ENCODE peak calls at places on chromosomes 1 and 21, in eight cellular contexts. Q is vagina, W is sigmoid colon, I is adrenal gland, Z is Peyer's patch, M is right lobe of liver, J is IMR-90, D is HCT116. R is an unnamed sample.

GRCh38 chr1:66223681-66224080 is 310.3 kb upstream of the SGIP1 start:
- DNase-seq in Q (no peak), W (no peak), I (no peak), Z (no peak), M (no peak), J (no peak), D (no peak), R (no peak)

GRCh38 chr1:228150021-228150457 is 309 bp downstream of the GJC2 start:
- DNase-seq in Q (no peak), W (peak), I (no peak), Z (peak), M (no peak), J (no peak), D (no peak), R (no peak)

GRCh38 chr1:180247580-180247979 is 17.5 kb downstream of the LHX4 start:
- DNase-seq in Q (no peak), W (peak), I (no peak), Z (no peak), M (no peak), J (no peak), D (no peak), R (no peak)

GRCh38 chr1:79472067-79472656 is 465.6 kb upstream of the ADGRL4 start:
- DNase-seq in Q (no peak), W (no peak), I (no peak), Z (no peak), M (no peak), J (no peak), D (no peak), R (no peak)

GRCh38 chr1:220045356-220046051 is 801 bp downstream of the EPRS1 start:
- DNase-seq in Q (no peak), W (no peak), I (no peak), Z (no peak), M (no peak), J (no peak), D (no peak), R (no peak)

GRCh38 chr1:147882535-147882934 is 20.1 kb upstream of the GJA8 start:
- DNase-seq in Q (no peak), W (no peak), I (no peak), Z (no peak), M (no peak), J (no peak), D (no peak), R (no peak)

GRCh38 chr1:39405358-39405757 is 86.1 kb upstream of the BMP8A start:
- DNase-seq in Q (no peak), W (peak), I (no peak), Z (no peak), M (no peak), J (no peak), D (no peak), R (no peak)

GRCh38 chr1:154999651-155000474 is 2.7 kb upstream of the ZBTB7B start:
- DNase-seq in Q (no peak), W (no peak), I (peak), Z (peak), M (peak), J (no peak), D (no peak), R (no peak)

GRCh38 chr1:2799811-2800663 is 1.5 kb downstream of the TTC34 start:
- DNase-seq in Q (no peak), W (peak), I (no peak), Z (peak), M (peak), J (no peak), D (no peak), R (no peak)

GRCh38 chr21:35138665-35139381 is 89.7 kb upstream of the RUNX1 start:
- DNase-seq in Q (no peak), W (no peak), I (no peak), Z (no peak), M (no peak), J (peak), D (peak), R (peak)

GRCh38 chr1:172167801-172168596 is 252.5 kb upstream of the C1orf105 start:
- DNase-seq in Q (no peak), W (no peak), I (no peak), Z (no peak), M (no peak), J (peak), D (no peak), R (no peak)

GRCh38 chr1:102595106-102595505 is 513.2 kb downstream of the COL11A1 start:
- DNase-seq in Q (no peak), W (no peak), I (no peak), Z (no peak), M (no peak), J (no peak), D (no peak), R (no peak)

GRCh38 chr1:175192111-175192629 is 406 bp downstream of the KIAA0040 start:
- DNase-seq in Q (no peak), W (peak), I (peak), Z (peak), M (peak), J (no peak), D (no peak), R (peak)

GRCh38 chr1:219177940-219178339 is 4.3 kb downstream of the LYPLAL1 start:
- DNase-seq in Q (no peak), W (no peak), I (no peak), Z (no peak), M (no peak), J (no peak), D (no peak), R (no peak)

GRCh38 chr1:28926629-28927441 is 12.5 kb downstream of the EPB41 start:
- DNase-seq in Q (no peak), W (no peak), I (no peak), Z (no peak), M (no peak), J (peak), D (no peak), R (no peak)

GRCh38 chr1:51491166-51491981 is 27.7 kb downstream of the EPS15 start:
- DNase-seq in Q (no peak), W (no peak), I (no peak), Z (no peak), M (no peak), J (no peak), D (no peak), R (no peak)

GRCh38 chr1:201302168-201302896 is 19.0 kb downstream of the PKP1 start:
- DNase-seq in Q (no peak), W (no peak), I (no peak), Z (no peak), M (no peak), J (no peak), D (no peak), R (no peak)

GRCh38 chr21:14559144-14559543 is 13.0 kb upstream of the SAMSN1 start:
- DNase-seq in Q (no peak), W (no peak), I (no peak), Z (no peak), M (no peak), J (no peak), D (no peak), R (no peak)

GRCh38 chr1:245051349-245052221 is 103.2 kb upstream of the KIF26B start:
- DNase-seq in Q (no peak), W (no peak), I (no peak), Z (no peak), M (peak), J (peak), D (no peak), R (no peak)

GRCh38 chr1:103489881-103490280 is 35.6 kb upstream of the RNPC3 start:
- DNase-seq in Q (no peak), W (no peak), I (no peak), Z (no peak), M (no peak), J (peak), D (no peak), R (no peak)

GRCh38 chr1:7617826-7618225 is 153.3 kb upstream of the VAMP3 start:
- DNase-seq in Q (no peak), W (peak), I (no peak), Z (no peak), M (no peak), J (no peak), D (no peak), R (no peak)

GRCh38 chr1:16181887-16182719 is 26.2 kb upstream of the EPHA2 start:
- DNase-seq in Q (no peak), W (peak), I (peak), Z (no peak), M (peak), J (peak), D (peak), R (peak)
- TF ChIP-seq POLR2A in Q (no peak), W (no peak), I (peak), Z (no peak), M (peak), J (no peak), D (no peak), R (no peak)

GRCh38 chr1:157136133-157136532 is 2.1 kb downstream of the ETV3 start:
- DNase-seq in Q (no peak), W (no peak), I (no peak), Z (no peak), M (no peak), J (no peak), D (no peak), R (no peak)
- TF ChIP-seq CTCF in Q (no peak), W (no peak), I (no peak), Z (peak), M (peak), J (peak), D (peak), R (no peak)

GRCh38 chr1:92931691-92932090 is 29.6 kb downstream of the DIPK1A start:
- DNase-seq in Q (no peak), W (no peak), I (no peak), Z (no peak), M (no peak), J (no peak), D (no peak), R (no peak)

GRCh38 chr1:92937731-92938130 is 23.5 kb downstream of the DIPK1A start:
- DNase-seq in Q (no peak), W (no peak), I (no peak), Z (no peak), M (no peak), J (no peak), D (no peak), R (no peak)

GRCh38 chr1:92936865-92937264 is 24.4 kb downstream of the DIPK1A start:
- DNase-seq in Q (no peak), W (no peak), I (no peak), Z (no peak), M (no peak), J (no peak), D (no peak), R (no peak)

GRCh38 chr1:92933459-92933858 is 27.8 kb downstream of the DIPK1A start:
- DNase-seq in Q (no peak), W (no peak), I (no peak), Z (no peak), M (no peak), J (peak), D (no peak), R (no peak)

DNA sequence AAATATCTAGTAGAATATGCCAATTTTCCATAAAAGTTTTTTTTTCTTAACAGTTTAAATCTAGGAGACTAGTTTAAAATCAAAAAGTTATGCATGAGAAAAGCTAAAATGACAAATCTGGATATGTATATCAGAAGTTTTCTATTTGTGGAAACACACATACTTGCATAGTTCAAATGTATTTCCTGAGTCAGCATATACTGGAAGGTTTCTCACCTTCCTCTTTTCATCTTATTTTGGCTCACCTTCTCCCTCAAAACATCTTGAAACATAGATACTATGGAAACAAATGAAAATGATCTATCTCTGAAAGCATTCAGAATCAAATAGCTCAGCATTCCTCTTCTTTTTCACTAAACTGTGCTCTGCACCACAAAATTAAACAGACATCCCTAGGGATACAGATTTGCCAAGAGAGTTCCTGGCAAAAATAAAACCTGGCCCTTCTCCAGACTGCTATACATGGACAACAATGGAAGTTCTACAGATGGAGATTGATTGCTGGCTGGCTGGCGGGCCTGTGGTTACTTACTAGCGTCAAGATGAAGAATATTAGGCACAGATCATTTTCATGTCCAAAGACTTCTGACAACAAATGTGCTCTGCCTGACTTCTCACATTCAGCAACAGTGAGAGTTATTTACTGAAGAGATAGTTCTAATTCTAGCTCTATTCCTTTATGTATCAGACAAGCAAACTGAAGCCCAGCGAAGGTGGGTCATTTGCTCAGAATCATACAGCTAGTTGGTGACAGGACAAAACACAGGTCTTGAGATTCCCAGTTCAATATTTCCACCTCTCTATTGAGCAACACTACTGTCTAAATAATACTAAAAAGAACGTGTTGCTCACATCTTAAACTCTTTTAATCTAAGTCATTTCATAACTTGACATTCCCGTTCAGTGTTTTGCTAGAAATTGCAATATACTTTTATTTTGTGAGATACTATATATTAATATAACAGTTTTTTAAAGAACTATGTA is 26.6 kb downstream of the DIPK1A start:
- DNase-seq in Q (no peak), W (no peak), I (peak), Z (no peak), M (no peak), J (peak), D (no peak), R (no peak)
- H3K4me3 ChIP-seq in Q (no peak), W (no peak), I (no peak), Z (no peak), M (no peak), J (no peak), D (no peak), R (no peak)

DNA sequence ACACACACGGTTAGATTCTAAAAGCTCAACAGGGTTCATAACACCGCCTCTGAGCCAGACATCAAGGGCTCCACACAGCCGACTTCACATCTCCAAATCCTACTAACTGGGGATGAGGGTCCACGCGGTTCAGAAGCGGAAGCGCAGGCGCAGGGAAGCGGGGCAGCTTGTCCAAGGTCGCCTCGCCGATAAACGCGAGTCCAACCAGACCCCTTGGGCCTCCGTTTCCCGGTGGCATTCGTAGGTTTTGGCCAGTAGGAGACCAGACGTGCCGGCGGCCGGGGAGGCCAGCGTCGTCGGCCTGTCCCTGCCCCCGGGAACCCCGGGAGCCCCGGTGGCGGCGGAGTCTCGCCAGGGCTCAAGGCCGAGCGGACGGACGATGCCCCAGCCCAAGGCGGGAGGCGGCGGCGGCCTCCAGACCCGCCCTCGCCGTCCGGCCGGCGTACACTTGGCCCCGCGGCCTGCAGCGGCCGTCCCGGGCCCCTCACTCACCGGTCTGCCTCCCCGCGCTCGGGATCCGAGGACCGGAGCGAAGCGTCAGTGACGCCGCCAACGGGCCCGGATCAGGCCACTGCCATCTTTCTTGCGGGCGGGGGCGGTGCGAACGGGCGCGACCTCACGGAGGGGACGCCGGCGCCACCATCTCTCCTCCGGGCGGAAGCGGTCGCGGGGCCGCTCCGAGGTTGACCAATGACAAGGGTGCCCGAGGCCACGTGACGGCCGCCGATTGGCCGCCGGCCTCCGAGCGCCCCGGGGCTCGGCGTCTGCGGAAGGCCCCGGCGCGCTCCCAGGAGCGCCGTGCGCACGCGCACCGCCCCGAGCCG is at the start of gene SDF4:
- DNase-seq in Q (no peak), W (peak), I (peak), Z (peak), M (peak), J (peak), D (peak), R (peak)
- TF ChIP-seq POLR2A in Q (no peak), W (peak), I (peak), Z (peak), M (peak), J (peak), D (peak), R (no peak)

GRCh38 chr1:44554706-44555105 is 119.6 kb downstream of the TMEM53 start:
- DNase-seq in Q (no peak), W (no peak), I (no peak), Z (peak), M (no peak), J (no peak), D (no peak), R (no peak)
- TF ChIP-seq CTCF in Q (no peak), W (no peak), I (no peak), Z (no peak), M (no peak), J (no peak), D (no peak), R (no peak)

GRCh38 chr1:59368007-59368670 is 71.2 kb downstream of the FGGY start:
- DNase-seq in Q (no peak), W (no peak), I (no peak), Z (no peak), M (no peak), J (no peak), D (no peak), R (no peak)
- H3K4me3 ChIP-seq in Q (no peak), W (no peak), I (no peak), Z (no peak), M (no peak), J (no peak), D (no peak), R (no peak)

GRCh38 chr21:33268736-33269441 is 2.7 kb downstream of the IL10RB start:
- DNase-seq in Q (no peak), W (no peak), I (no peak), Z (peak), M (peak), J (no peak), D (peak), R (peak)
- TF ChIP-seq POLR2A in Q (no peak), W (no peak), I (no peak), Z (peak), M (no peak), J (no peak), D (no peak), R (no peak)

GRCh38 chr1:165873481-165873880 is 46.1 kb downstream of the UCK2 start:
- DNase-seq in Q (no peak), W (no peak), I (no peak), Z (no peak), M (no peak), J (no peak), D (no peak), R (no peak)

GRCh38 chr1:165865941-165866340 is 38.5 kb downstream of the UCK2 start:
- DNase-seq in Q (no peak), W (no peak), I (no peak), Z (no peak), M (no peak), J (no peak), D (no peak), R (no peak)

GRCh38 chr1:165874643-165875042 is 47.2 kb downstream of the UCK2 start:
- DNase-seq in Q (no peak), W (no peak), I (no peak), Z (no peak), M (no peak), J (no peak), D (no peak), R (no peak)

GRCh38 chr1:165871311-165872067 is 44.1 kb downstream of the UCK2 start:
- DNase-seq in Q (no peak), W (no peak), I (peak), Z (peak), M (peak), J (peak), D (peak), R (no peak)

GRCh38 chr1:165869343-165869742 is 41.9 kb downstream of the UCK2 start:
- DNase-seq in Q (no peak), W (no peak), I (no peak), Z (no peak), M (no peak), J (no peak), D (no peak), R (no peak)
- TF ChIP-seq CTCF in Q (no peak), W (no peak), I (no peak), Z (peak), M (no peak), J (peak), D (no peak), R (no peak)

GRCh38 chr21:25569711-25570110 is 37.6 kb downstream of the MRPL39 start:
- DNase-seq in Q (no peak), W (no peak), I (no peak), Z (no peak), M (no peak), J (no peak), D (no peak), R (no peak)
- H3K4me3 ChIP-seq in Q (no peak), W (no peak), I (no peak), Z (no peak), M (no peak), J (no peak), D (no peak), R (no peak)

R was measured in breast epithelium.